ENCODE peak calls at places on chromosomes 2 and 18, in nine cellular contexts. H is frontal cortex; O is fibroblast of the aortic adventitia; I is psoas muscle; A is Daoy; M is activated effector memory CD4-positive, alpha-beta T cell treated with Interleukin-2 at 50 U/mL for 16 hours; K is T-cell; P is NCI-H1105 treated with DMSO at 0.1 percent for 48 hours; C is neural crest cell. R is an unnamed sample.

GRCh38 chr2:33650171-33650570 is 51.1 kb upstream of the FAM98A start:
- DNase-seq in H (no peak), O (no peak), I (no peak), A (no peak), M (no peak), K (no peak), P (no peak), C (no peak), R (no peak)

GRCh38 chr2:85929096-85930044 is 40.6 kb upstream of the ST3GAL5 start:
- DNase-seq in H (no peak), O (no peak), I (no peak), A (no peak), M (no peak), K (no peak), P (no peak), C (no peak), R (no peak)

GRCh38 chr2:221347471-221347870 is 224.6 kb downstream of the EPHA4 start:
- DNase-seq in H (no peak), O (no peak), I (no peak), A (no peak), M (no peak), K (no peak), P (no peak), C (no peak), R (no peak)

GRCh38 chr2:202043473-202043872 is 9.8 kb downstream of the FZD7 start:
- DNase-seq in H (no peak), O (no peak), I (no peak), A (peak; percentile 22), M (no peak), K (no peak), P (no peak), C (no peak), R (no peak)

GRCh38 chr2:134917219-134917957 is 1.2 kb upstream of the CCNT2 start:
- DNase-seq in H (no peak), O (peak; percentile 52), I (no peak), A (peak; percentile 4), M (no peak), K (no peak), P (peak; percentile 7), C (no peak), R (peak; percentile 21)

GRCh38 chr18:66548747-66549146 is 55.1 kb downstream of the CDH19 start:
- DNase-seq in H (no peak), O (no peak), I (no peak), A (no peak), M (no peak), K (no peak), P (no peak), C (no peak), R (peak; percentile 81)

GRCh38 chr2:73972846-73973245 is 11.9 kb upstream of the TET3 start:
- DNase-seq in H (no peak), O (no peak), I (no peak), A (no peak), M (no peak), K (no peak), P (no peak), C (no peak), R (no peak)

GRCh38 chr2:169276045-169276444 is 86.3 kb downstream of the LRP2 start:
- DNase-seq in H (no peak), O (no peak), I (no peak), A (no peak), M (no peak), K (no peak), P (no peak), C (no peak), R (no peak)

GRCh38 chr2:85468096-85468703 is 49.7 kb downstream of the SH2D6 start:
- DNase-seq in H (no peak), O (no peak), I (no peak), A (no peak), M (no peak), K (no peak), P (no peak), C (no peak), R (no peak)

GRCh38 chr2:12008425-12009061 is 262.1 kb downstream of the LPIN1 start:
- DNase-seq in H (no peak), O (no peak), I (no peak), A (peak; percentile 47), M (no peak), K (no peak), P (no peak), C (no peak), R (no peak)

GRCh38 chr18:23105581-23106219 is 29.6 kb upstream of the CABLES1 start:
- DNase-seq in H (no peak), O (no peak), I (no peak), A (peak; percentile 11), M (no peak), K (no peak), P (no peak), C (no peak), R (peak; percentile 60)

GRCh38 chr2:239267411-239267941 is 133.3 kb downstream of the HDAC4 start:
- DNase-seq in H (no peak), O (peak; percentile 90), I (peak; percentile 83), A (peak; percentile 90), M (peak; percentile 87), K (peak; percentile 90), P (no peak), C (no peak), R (no peak)

GRCh38 chr2:8548065-8548870 is 133.6 kb upstream of the ID2 start:
- DNase-seq in H (no peak), O (no peak), I (peak; percentile 27), A (no peak), M (no peak), K (no peak), P (no peak), C (no peak), R (no peak)

GRCh38 chr18:58314284-58314683 is 270.3 kb downstream of the NEDD4L start:
- DNase-seq in H (no peak), O (peak; percentile 94), I (peak; percentile 71), A (peak; percentile 87), M (no peak), K (no peak), P (no peak), C (no peak), R (peak; percentile 68)

GRCh38 chr2:55556809-55557208 is 37.3 kb downstream of the CFAP36 start:
- DNase-seq in H (no peak), O (no peak), I (no peak), A (no peak), M (no peak), K (no peak), P (no peak), C (no peak), R (no peak)

GRCh38 chr2:215314896-215315295 is 3.0 kb downstream of the ATIC start:
- DNase-seq in H (no peak), O (no peak), I (no peak), A (no peak), M (no peak), K (no peak), P (no peak), C (no peak), R (no peak)

GRCh38 chr2:231692847-231693246 is 15.5 kb upstream of the PTMA start:
- DNase-seq in H (no peak), O (no peak), I (no peak), A (no peak), M (no peak), K (no peak), P (no peak), C (no peak), R (no peak)

GRCh38 chr18:40555914-40556313 is 1399.1 kb upstream of the PIK3C3 start:
- DNase-seq in H (no peak), O (no peak), I (no peak), A (no peak), M (no peak), K (no peak), P (no peak), C (no peak), R (no peak)

GRCh38 chr2:226030369-226031077 is 631.0 kb downstream of the NYAP2 start:
- DNase-seq in H (no peak), O (no peak), I (no peak), A (peak; percentile 3), M (no peak), K (no peak), P (peak; percentile 38), C (no peak), R (no peak)

GRCh38 chr2:240902615-240903041 is 3.5 kb upstream of the CROCC2 start:
- DNase-seq in H (no peak), O (no peak), I (no peak), A (no peak), M (no peak), K (no peak), P (no peak), C (no peak), R (no peak)

GRCh38 chr2:114122861-114123391 is 233.0 kb downstream of the ACTR3 start:
- DNase-seq in H (no peak), O (no peak), I (no peak), A (no peak), M (no peak), K (no peak), P (peak; percentile 69), C (no peak), R (peak; percentile 0)

GRCh38 chr2:201419057-201419635 is 32.1 kb downstream of the TRAK2 start:
- DNase-seq in H (no peak), O (peak; percentile 28), I (no peak), A (no peak), M (no peak), K (no peak), P (no peak), C (no peak), R (no peak)

GRCh38 chr2:102428573-102428972 is 5.6 kb downstream of the IL18RAP start:
- DNase-seq in H (no peak), O (no peak), I (no peak), A (no peak), M (no peak), K (no peak), P (no peak), C (no peak), R (no peak)

GRCh38 chr18:75106746-75107145 is 102.2 kb downstream of the PTGR3 start:
- DNase-seq in H (no peak), O (no peak), I (no peak), A (no peak), M (no peak), K (no peak), P (no peak), C (no peak), R (no peak)

GRCh38 chr2:37561615-37562569 is 109.5 kb downstream of the CDC42EP3 start:
- DNase-seq in H (no peak), O (peak; percentile 82), I (no peak), A (peak; percentile 95), M (no peak), K (no peak), P (no peak), C (no peak), R (peak; percentile 32)

GRCh38 chr2:181679544-181679979 is 755 bp downstream of the NEUROD1 start:
- DNase-seq in H (no peak), O (no peak), I (no peak), A (no peak), M (no peak), K (no peak), P (no peak), C (no peak), R (no peak)

GRCh38 chr2:44844651-44845270 is 96.7 kb upstream of the SIX3 start:
- DNase-seq in H (no peak), O (no peak), I (no peak), A (peak; percentile 59), M (no peak), K (no peak), P (no peak), C (no peak), R (no peak)

GRCh38 chr2:238423561-238424312 is 3.0 kb upstream of the ASB1 start:
- DNase-seq in H (no peak), O (no peak), I (no peak), A (peak; percentile 69), M (no peak), K (no peak), P (no peak), C (no peak), R (no peak)

GRCh38 chr2:26238301-26238958 is 6.0 kb downstream of the HADHA start:
- DNase-seq in H (no peak), O (peak; percentile 15), I (no peak), A (no peak), M (no peak), K (no peak), P (no peak), C (no peak), R (no peak)

GRCh38 chr2:10868465-10869314 is 43.0 kb upstream of the KCNF1 start:
- DNase-seq in H (no peak), O (peak; percentile 5), I (peak; percentile 79), A (peak; percentile 66), M (no peak), K (no peak), P (no peak), C (no peak), R (no peak)

GRCh38 chr18:59629894-59630293 is 67.3 kb downstream of the CCBE1 start:
- DNase-seq in H (no peak), O (no peak), I (peak; percentile 74), A (no peak), M (no peak), K (no peak), P (no peak), C (no peak), R (no peak)

R was measured in NCI-H69.